ENCODE peak calls at places on chromosomes 4 and X, in nine cellular contexts. J is neural progenitor cell, H is heart right ventricle, X is breast epithelium, V is fibroblast of pulmonary artery, C is GM06990, B is cardiac muscle cell, U is stomach, O is HepG2. L is an unnamed sample.

GRCh38 chrX:2831471-2832228 is 2.9 kb downstream of the GYG2 start:
- DNase-seq in J (no peak), H (no peak), X (no peak), V (no peak), C (no peak), B (no peak), U (no peak), O (no peak), L (no peak)

GRCh38 chr4:140071806-140072205 is 82.2 kb downstream of the MAML3 start:
- DNase-seq in J (no peak), H (peak; percentile 39), X (peak; percentile 62), V (peak; percentile 94), C (peak; percentile 36), B (peak; percentile 98), U (no peak), O (no peak), L (no peak)

GRCh38 chrX:667360-667759 is 36.8 kb downstream of the SHOX start:
- DNase-seq in J (no peak), H (no peak), X (no peak), V (no peak), C (no peak), B (no peak), U (no peak), O (no peak), L (no peak)

GRCh38 chr4:10019521-10020051 is 1.7 kb downstream of the SLC2A9 start:
- DNase-seq in J (no peak), H (peak; percentile 28), X (peak; percentile 51), V (no peak), C (no peak), B (no peak), U (no peak), O (no peak), L (peak; percentile 78)

GRCh38 chrX:20965270-20966044 is 408.8 kb upstream of the CNKSR2 start:
- DNase-seq in J (no peak), H (no peak), X (no peak), V (no peak), C (no peak), B (no peak), U (no peak), O (no peak), L (no peak)

GRCh38 chr4:122150896-122151295 is 1.2 kb upstream of the BLTP1 start:
- DNase-seq in J (no peak), H (no peak), X (no peak), V (no peak), C (no peak), B (no peak), U (no peak), O (no peak), L (no peak)

GRCh38 chr4:157052429-157053040 is 23.4 kb upstream of the GLRB start:
- DNase-seq in J (no peak), H (no peak), X (no peak), V (no peak), C (no peak), B (peak; percentile 29), U (no peak), O (no peak), L (no peak)

GRCh38 chr4:145299380-145300076 is 119.1 kb upstream of the OTUD4 start:
- DNase-seq in J (no peak), H (no peak), X (no peak), V (peak; percentile 31), C (peak; percentile 54), B (peak; percentile 63), U (no peak), O (peak; percentile 5), L (no peak)

GRCh38 chr4:115824630-115825029 is 711.2 kb upstream of the NDST4 start:
- DNase-seq in J (no peak), H (no peak), X (no peak), V (no peak), C (no peak), B (no peak), U (no peak), O (no peak), L (no peak)

GRCh38 chr4:75630174-75630931 is at the start of gene CDKL2:
- DNase-seq in J (peak; percentile 93), H (peak; percentile 70), X (peak; percentile 72), V (peak; percentile 67), C (peak; percentile 87), B (peak; percentile 77), U (peak; percentile 93), O (no peak), L (peak; percentile 80)

GRCh38 chr4:40878548-40879055 is 128.8 kb downstream of the NSUN7 start:
- DNase-seq in J (no peak), H (no peak), X (no peak), V (no peak), C (no peak), B (no peak), U (no peak), O (no peak), L (no peak)

GRCh38 chr4:168877779-168878491 is 132.1 kb downstream of the CBR4 start:
- DNase-seq in J (peak; percentile 78), H (peak; percentile 36), X (no peak), V (no peak), C (peak; percentile 25), B (peak; percentile 63), U (no peak), O (no peak), L (peak; percentile 70)

GRCh38 chr4:168498259-168498658 is 1.4 kb downstream of the PALLD start:
- DNase-seq in J (no peak), H (no peak), X (no peak), V (peak; percentile 14), C (no peak), B (no peak), U (no peak), O (no peak), L (no peak)

GRCh38 chr4:173202395-173202794 is 33.8 kb downstream of the GALNT7 start:
- DNase-seq in J (no peak), H (no peak), X (no peak), V (no peak), C (no peak), B (no peak), U (no peak), O (no peak), L (no peak)

GRCh38 chr4:107564326-107564725 is 155.7 kb downstream of the PAPSS1 start:
- DNase-seq in J (peak; percentile 84), H (no peak), X (no peak), V (peak; percentile 63), C (no peak), B (peak; percentile 65), U (peak; percentile 26), O (no peak), L (no peak)

GRCh38 chr4:84915396-84915780 is 51.1 kb downstream of the WDFY3 start:
- DNase-seq in J (no peak), H (no peak), X (no peak), V (peak; percentile 21), C (no peak), B (no peak), U (no peak), O (no peak), L (no peak)

GRCh38 chr4:108270466-108271450 is 102.0 kb upstream of the LEF1 start:
- DNase-seq in J (no peak), H (no peak), X (no peak), V (peak; percentile 11), C (no peak), B (peak; percentile 4), U (no peak), O (no peak), L (no peak)

GRCh38 chr4:5164221-5164912 is 113.1 kb downstream of the STK32B start:
- DNase-seq in J (no peak), H (no peak), X (no peak), V (no peak), C (no peak), B (no peak), U (no peak), O (no peak), L (no peak)

GRCh38 chr4:57424231-57424897 is 314.2 kb upstream of the IGFBP7 start:
- DNase-seq in J (no peak), H (no peak), X (no peak), V (peak; percentile 74), C (no peak), B (peak; percentile 72), U (no peak), O (no peak), L (no peak)

GRCh38 chr4:123350191-123350544 is 46.4 kb upstream of the SPRY1 start:
- DNase-seq in J (peak; percentile 43), H (no peak), X (no peak), V (peak; percentile 51), C (no peak), B (peak; percentile 40), U (peak; percentile 54), O (peak; percentile 81), L (no peak)

GRCh38 chr4:37767546-37767945 is 58.9 kb upstream of the PGM2 start:
- DNase-seq in J (no peak), H (peak; percentile 63), X (peak; percentile 51), V (peak; percentile 83), C (no peak), B (peak; percentile 79), U (peak; percentile 77), O (peak; percentile 18), L (peak; percentile 61)

GRCh38 chr4:184423003-184423686 is 51.2 kb downstream of the IRF2 start:
- DNase-seq in J (no peak), H (no peak), X (no peak), V (no peak), C (no peak), B (no peak), U (no peak), O (no peak), L (no peak)

GRCh38 chrX:54509401-54509800 is 13.4 kb upstream of the FGD1 start:
- DNase-seq in J (no peak), H (no peak), X (no peak), V (peak; percentile 67), C (no peak), B (peak; percentile 65), U (no peak), O (no peak), L (no peak)
- TF ChIP-seq CTCF in J (no peak), H (no peak), X (no peak), V (no peak), C (no peak), B (no peak), U (no peak), O (no peak), L (no peak)

GRCh38 chr4:2925496-2925895 is 37.7 kb downstream of the NOP14 start:
- DNase-seq in J (no peak), H (no peak), X (no peak), V (no peak), C (no peak), B (no peak), U (no peak), O (no peak), L (peak; percentile 17)
- H3K4me3 ChIP-seq in J (no peak overlapping the region), H (no peak overlapping the region), X (no peak overlapping the region), V (no peak overlapping the region), C (no peak overlapping the region), B (no peak overlapping the region), U (no peak overlapping the region), O (no peak overlapping the region), L (no peak overlapping the region)

DNA sequence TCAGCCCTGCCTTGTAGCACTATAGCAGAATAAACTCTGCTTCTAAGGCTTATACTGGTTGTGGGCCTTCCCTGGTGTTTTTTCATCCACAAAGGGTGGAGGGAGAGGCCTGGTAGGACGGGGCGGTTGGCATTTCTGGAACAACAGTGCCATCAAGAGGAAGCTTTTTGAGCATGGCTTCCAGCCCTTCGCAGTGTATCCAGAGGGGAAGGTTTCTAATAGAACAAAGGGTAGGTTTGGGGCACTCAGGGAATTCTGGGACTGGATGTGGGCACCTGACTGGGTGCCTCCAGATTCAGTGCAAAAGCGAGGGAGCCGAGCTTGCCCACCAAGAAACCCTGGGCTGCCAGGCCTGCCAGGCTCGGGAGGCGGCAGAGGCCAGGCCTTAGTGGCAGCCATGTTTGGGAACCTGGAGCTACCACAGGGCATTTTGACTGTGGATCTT is 229.6 kb upstream of the AGTR2 start:
- DNase-seq in J (peak; percentile 84), H (peak; percentile 51), X (peak; percentile 74), V (peak; percentile 6), C (peak; percentile 72), B (peak; percentile 4), U (peak; percentile 88), O (peak; percentile 83), L (no peak)
- TF ChIP-seq CTCF in J (peak; percentile 65), H (peak; percentile 49), X (no peak), V (no peak), C (peak; percentile 52), B (no peak), U (no peak), O (peak; percentile 88), L (peak; percentile 51)

GRCh38 chr4:3294401-3295241 is 1.8 kb downstream of the RGS12 start:
- DNase-seq in J (no peak), H (no peak), X (peak; percentile 18), V (no peak), C (no peak), B (no peak), U (peak; percentile 25), O (no peak), L (peak; percentile 45)
- H3K4me3 ChIP-seq in J (peak overlapping the region; percentile 79), H (no peak overlapping the region), X (no peak overlapping the region), V (peak overlapping the region; percentile 76), C (no peak overlapping the region), B (no peak overlapping the region), U (no peak overlapping the region), O (peak overlapping the region; percentile 96), L (no peak overlapping the region)

L was measured in right lobe of liver.